ENCODE peak calls at places on chromosomes 12 and 14, in eight cellular contexts. V is A549, T is esophagus muscularis mucosa, A is transverse colon, E is lower leg skin, G is HCT116, M is GM12865, H is GM23338. O is an unnamed sample.

GRCh38 chr12:19014243-19014642 is 115.3 kb upstream of the PLEKHA5 start:
- DNase-seq in V (no peak), H (no peak), M (no peak), A (no peak), E (no peak), G (no peak), T (no peak), O (no peak)

GRCh38 chr14:99757331-99758070 is 35.7 kb upstream of the EML1 start:
- DNase-seq in E (no peak), A (no peak), M (no peak), V (peak), H (no peak), T (no peak), G (peak), O (peak)

GRCh38 chr14:68399971-68400370 is 392.9 kb downstream of the ZFP36L1 start:
- DNase-seq in H (no peak), A (no peak), T (no peak), V (no peak), E (no peak), M (no peak), G (no peak), O (no peak)

GRCh38 chr14:100056964-100057817 is 8.0 kb upstream of the EVL start:
- DNase-seq in H (peak), A (no peak), V (peak), G (no peak), M (peak), E (no peak), T (no peak), O (peak)

GRCh38 chr12:79020106-79020505 is 155.5 kb downstream of the SYT1 start:
- DNase-seq in T (no peak), M (no peak), V (no peak), H (no peak), E (no peak), G (no peak), A (no peak), O (peak)

GRCh38 chr12:121537814-121538698 is 42.8 kb downstream of the KDM2B start:
- DNase-seq in V (no peak), T (no peak), H (no peak), G (no peak), E (no peak), A (peak), M (peak), O (no peak)

GRCh38 chr12:116924558-116925453 is 14.1 kb downstream of the FBXW8 start:
- DNase-seq in V (peak), G (peak), E (no peak), M (peak), H (no peak), T (no peak), A (peak), O (peak)

GRCh38 chr14:100138082-100138787 is 21.2 kb downstream of the DEGS2 start:
- DNase-seq in T (no peak), E (no peak), M (peak), G (no peak), H (no peak), V (no peak), A (peak), O (no peak)

GRCh38 chr12:9240776-9241175 is 32.6 kb upstream of the PZP start:
- DNase-seq in G (no peak), V (no peak), A (no peak), H (no peak), M (no peak), T (no peak), E (no peak), O (no peak)

GRCh38 chr12:122917508-122918227 is 21.7 kb upstream of the VPS37B start:
- DNase-seq in H (no peak), G (no peak), T (no peak), M (no peak), A (peak), V (peak), E (no peak), O (peak)

GRCh38 chr12:6211421-6211869 is 11.2 kb downstream of the CD9 start:
- DNase-seq in A (no peak), G (no peak), E (no peak), M (no peak), T (no peak), H (no peak), V (no peak), O (peak)

GRCh38 chr12:3869860-3870259 is 3.3 kb downstream of the PARP11 start:
- DNase-seq in M (peak), G (no peak), T (no peak), H (no peak), V (no peak), E (no peak), A (no peak), O (no peak)

GRCh38 chr12:51217968-51218606 is at the start of gene POU6F1:
- DNase-seq in E (peak), A (peak), H (peak), G (peak), M (peak), T (peak), V (peak), O (peak)

GRCh38 chr12:89521348-89522238 is 3.0 kb downstream of the GALNT4 start:
- DNase-seq in H (no peak), G (no peak), A (no peak), M (no peak), V (peak), T (no peak), E (no peak), O (peak)

GRCh38 chr12:89236748-89237428 is 115.4 kb downstream of the DUSP6 start:
- DNase-seq in M (no peak), A (no peak), T (no peak), H (no peak), V (no peak), G (peak), E (no peak), O (peak)

GRCh38 chr12:18224745-18225144 is 36.6 kb upstream of the PIK3C2G start:
- DNase-seq in M (peak), G (peak), T (no peak), A (no peak), H (peak), E (no peak), V (peak), O (peak)

GRCh38 chr12:123950476-123951169 is 22.0 kb downstream of the CCDC92 start:
- DNase-seq in A (no peak), M (no peak), V (no peak), G (no peak), E (no peak), H (no peak), T (no peak), O (no peak)

GRCh38 chr12:110739488-110739887 is 3.2 kb downstream of the PPP1CC start:
- DNase-seq in A (no peak), H (no peak), M (peak), G (no peak), E (no peak), V (no peak), T (no peak), O (no peak)

GRCh38 chr14:45906257-45906656 is 653.3 kb upstream of the MIS18BP1 start:
- DNase-seq in M (peak), A (no peak), T (no peak), V (no peak), H (no peak), E (no peak), G (no peak), O (no peak)

GRCh38 chr14:61841145-61841544 is 78.9 kb downstream of the SNAPC1 start:
- DNase-seq in E (no peak), T (no peak), V (no peak), H (no peak), G (no peak), A (no peak), M (no peak), O (no peak)

GRCh38 chr12:130847097-130847496 is 8.0 kb upstream of the STX2 start:
- DNase-seq in M (no peak), G (no peak), A (no peak), H (no peak), V (no peak), T (no peak), E (no peak), O (no peak)

GRCh38 chr12:110088936-110089335 is 35.2 kb upstream of the IFT81 start:
- DNase-seq in V (no peak), G (no peak), A (no peak), H (no peak), T (no peak), E (no peak), M (no peak), O (no peak)

GRCh38 chr12:102298022-102298421 is 100.4 kb upstream of the PMCH start:
- DNase-seq in E (no peak), H (no peak), A (no peak), T (no peak), M (no peak), G (no peak), V (peak), O (peak)

GRCh38 chr14:25848601-25849000 is 749.2 kb downstream of the NOVA1 start:
- DNase-seq in T (no peak), G (no peak), H (no peak), A (no peak), E (no peak), M (no peak), V (no peak), O (peak)

GRCh38 chr12:93453633-93454032 is 11.9 kb upstream of the UBE2N start:
- DNase-seq in M (no peak), V (no peak), H (peak), G (no peak), A (no peak), E (no peak), T (no peak), O (peak)

GRCh38 chr12:95102916-95103671 is 29.7 kb upstream of the NR2C1 start:
- DNase-seq in A (peak), T (no peak), V (peak), E (no peak), G (peak), M (peak), H (no peak), O (peak)

GRCh38 chr12:131176266-131176665 is 222.6 kb downstream of the ADGRD1 start:
- DNase-seq in G (no peak), V (no peak), M (no peak), T (peak), H (no peak), E (no peak), A (no peak), O (no peak)

GRCh38 chr12:12954361-12954760 is 2.4 kb upstream of the GPRC5D start:
- DNase-seq in E (no peak), M (no peak), G (no peak), V (peak), A (no peak), T (peak), H (no peak), O (no peak)

GRCh38 chr14:29926701-29927595 is 699 bp downstream of the PRKD1 start:
- DNase-seq in T (no peak), H (peak), M (no peak), V (peak), G (no peak), A (peak), E (no peak), O (peak)

GRCh38 chr12:33438025-33438772 is 1.4 kb downstream of the SYT10 start:
- DNase-seq in H (peak), G (no peak), A (no peak), M (no peak), V (no peak), E (no peak), T (no peak), O (no peak)

GRCh38 chr14:49977126-49977841 is 84.4 kb downstream of the ARF6 start:
- DNase-seq in M (peak), G (no peak), A (no peak), E (no peak), T (no peak), V (no peak), H (no peak), O (no peak)

GRCh38 chr12:76282744-76283143 is 65.5 kb downstream of the BBS10 start:
- DNase-seq in T (no peak), V (no peak), E (no peak), A (no peak), H (no peak), G (no peak), M (no peak), O (no peak)
- H3K4me3 ChIP-seq in T (no peak), V (no peak), E (no peak), A (no peak), H (no peak), G (no peak), M (no peak), O (no peak)

DNA sequence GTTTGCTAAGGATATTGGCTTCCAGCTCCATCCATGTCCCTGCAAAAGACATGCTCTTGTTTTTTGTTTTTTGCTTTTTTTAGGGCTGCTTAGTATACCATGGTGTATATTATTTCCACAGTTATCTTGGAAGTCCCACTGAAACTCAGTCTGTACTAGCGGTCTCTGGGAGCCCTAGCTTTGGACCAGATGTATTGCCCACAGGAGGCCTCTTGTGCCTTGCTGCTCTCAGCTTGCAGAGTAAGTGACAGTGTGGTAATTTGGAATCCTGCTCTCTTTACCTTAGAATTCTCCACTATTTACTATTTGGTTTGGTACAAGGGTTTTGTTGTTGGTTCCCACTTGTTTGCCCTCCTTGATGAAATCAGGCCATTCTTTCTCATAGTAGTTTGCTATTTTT is 1022.9 kb downstream of the LRFN5 start:
- DNase-seq in M (no peak), V (no peak), G (no peak), E (no peak), A (no peak), H (no peak), T (no peak), O (no peak)
- H3K4me3 ChIP-seq in M (no peak), V (no peak), G (no peak), E (no peak), A (no peak), H (no peak), T (no peak), O (no peak)

GRCh38 chr14:101817511-101818001 is 56.0 kb downstream of the PPP2R5C start:
- DNase-seq in A (no peak), V (no peak), H (no peak), G (no peak), M (no peak), T (peak), E (no peak), O (no peak)
- H3K4me3 ChIP-seq in A (no peak), V (no peak), H (no peak), G (no peak), M (no peak), T (no peak), E (no peak), O (no peak)

GRCh38 chr12:48765753-48766162 is 23.1 kb downstream of the ADCY6 start:
- DNase-seq in A (no peak), G (no peak), H (no peak), V (no peak), T (no peak), E (no peak), M (peak), O (no peak)
- H3K4me3 ChIP-seq in A (no peak), G (no peak), H (no peak), V (no peak), T (no peak), E (no peak), M (no peak), O (no peak)

GRCh38 chr12:31647106-31647505 is 12.4 kb upstream of the ETFBKMT start:
- DNase-seq in H (no peak), M (no peak), V (no peak), E (no peak), G (no peak), A (no peak), T (no peak), O (peak)

GRCh38 chr12:31655792-31656191 is 3.7 kb upstream of the ETFBKMT start:
- DNase-seq in E (no peak), T (no peak), M (no peak), V (no peak), G (no peak), A (no peak), H (no peak), O (peak)

GRCh38 chr12:31651893-31652521 is 7.5 kb upstream of the ETFBKMT start:
- DNase-seq in V (no peak), T (no peak), G (no peak), A (no peak), H (no peak), E (no peak), M (no peak), O (no peak)

GRCh38 chr12:31655208-31655607 is 4.3 kb upstream of the ETFBKMT start:
- DNase-seq in G (no peak), E (no peak), H (no peak), M (no peak), V (no peak), T (no peak), A (no peak), O (no peak)

DNA sequence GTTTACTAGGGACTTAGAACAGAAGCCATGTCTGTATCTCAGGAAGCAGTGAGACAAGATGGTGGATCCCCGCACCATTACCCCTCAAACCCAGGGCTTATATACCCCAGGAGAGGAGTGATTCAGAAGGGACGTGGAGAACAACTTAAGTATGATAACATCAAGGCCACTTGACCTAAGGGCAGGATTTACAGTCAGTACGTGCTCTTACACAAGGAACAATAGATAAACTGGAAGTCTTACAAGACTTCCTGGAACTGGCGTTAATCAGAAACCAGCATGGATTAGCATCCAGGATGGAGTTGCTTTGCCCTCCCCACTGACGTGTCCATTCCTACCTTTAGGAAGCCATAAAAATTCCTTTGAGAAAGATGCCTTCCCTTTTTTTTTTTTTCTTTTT is 8.6 kb upstream of the ETFBKMT start:
- DNase-seq in H (no peak), M (no peak), T (no peak), G (no peak), V (peak), E (no peak), A (peak), O (peak)
- H3K4me3 ChIP-seq in H (no peak), M (no peak), T (no peak), G (no peak), V (no peak), E (no peak), A (no peak), O (no peak)

DNA sequence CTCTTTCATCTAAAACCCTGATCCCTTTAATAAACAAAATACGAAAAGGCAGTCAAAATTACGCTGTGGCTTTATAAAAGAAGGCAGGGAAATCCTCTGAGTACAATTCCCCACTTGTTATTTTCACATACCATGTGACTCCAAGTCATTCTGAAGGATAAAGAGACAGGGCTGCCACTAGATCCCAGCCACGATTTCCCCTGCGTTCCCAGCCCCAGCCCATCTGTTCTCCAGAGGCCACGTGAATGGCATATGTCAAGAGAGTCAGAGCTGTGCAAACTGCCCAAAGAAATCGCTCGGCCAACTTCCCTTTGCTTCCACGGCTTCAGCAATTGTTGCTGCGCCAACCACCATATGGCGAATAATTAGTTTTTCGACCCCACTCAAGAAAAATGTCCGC is 161.3 kb downstream of the C12orf42 start:
- DNase-seq in A (no peak), E (no peak), T (no peak), M (no peak), G (no peak), H (no peak), V (no peak), O (no peak)
- H3K4me3 ChIP-seq in A (no peak), E (no peak), T (no peak), M (no peak), G (no peak), H (no peak), V (no peak), O (no peak)

DNA sequence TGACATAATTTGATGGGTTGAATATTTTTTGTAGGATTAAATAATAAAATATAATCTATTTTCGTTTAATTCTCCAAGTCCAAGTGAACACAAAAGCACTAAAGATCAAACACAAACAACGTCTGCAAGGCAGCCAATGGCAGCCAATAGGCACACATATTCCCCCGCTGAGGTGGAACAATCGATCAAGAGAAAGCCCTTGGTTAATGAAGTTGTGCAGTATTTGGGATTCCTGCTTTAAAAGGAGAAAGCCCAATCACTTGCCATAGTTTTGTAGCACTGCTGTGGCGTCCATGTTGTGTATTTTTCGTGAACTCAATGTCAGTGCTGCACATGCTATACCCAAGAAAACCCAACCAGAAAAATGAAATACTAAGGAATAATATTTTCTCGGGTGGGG is 1.5 kb downstream of the DHRS7 start:
- DNase-seq in G (no peak), H (peak), T (no peak), M (no peak), E (no peak), A (no peak), V (no peak), O (no peak)
- H3K4me3 ChIP-seq in G (peak), H (peak), T (peak), M (peak), E (no peak), A (no peak), V (peak), O (no peak)

O was measured in epithelial cell of esophagus.